ENCODE peak calls at places on chromosomes 5 and 9, in four cellular contexts. One of them, this sample, is unnamed. For H3K27me3, the result is how much of the 10 kb centered on the place peaks cover.

GRCh38 chr9:18442629-18443491 is 31.1 kb upstream of the ADAMTSL1 start:
- DNase-seq in heart right ventricle: peak
- DNase-seq in cardiac muscle cell: peak
- DNase-seq in HCT116: peak
- DNase-seq in this sample: peak

GRCh38 chr5:171850354-171850947 is 64.8 kb downstream of the SMIM23 start:
- DNase-seq in heart right ventricle: no peak
- DNase-seq in cardiac muscle cell: peak
- DNase-seq in HCT116: peak
- DNase-seq in this sample: no peak

GRCh38 chr9:134827993-134828392 is 52.6 kb upstream of the FCN2 start:
- DNase-seq in heart right ventricle: no peak
- DNase-seq in cardiac muscle cell: no peak
- DNase-seq in HCT116: no peak
- DNase-seq in this sample: no peak

GRCh38 chr9:14270358-14271077 is 43.4 kb downstream of the NFIB start:
- DNase-seq in heart right ventricle: no peak
- DNase-seq in cardiac muscle cell: peak
- DNase-seq in HCT116: no peak
- DNase-seq in this sample: no peak

GRCh38 chr9:127763918-127764384 is 14.5 kb downstream of the SH2D3C start:
- DNase-seq in heart right ventricle: peak
- DNase-seq in cardiac muscle cell: no peak
- DNase-seq in HCT116: no peak
- DNase-seq in this sample: no peak

GRCh38 chr9:4640027-4640426 is 22.1 kb upstream of the PLPP6 start:
- DNase-seq in heart right ventricle: no peak
- DNase-seq in cardiac muscle cell: peak
- DNase-seq in HCT116: peak
- DNase-seq in this sample: no peak

GRCh38 chr5:73945505-73945904 is 319.5 kb downstream of the ARHGEF28 start:
- DNase-seq in heart right ventricle: no peak
- DNase-seq in cardiac muscle cell: no peak
- DNase-seq in HCT116: no peak
- DNase-seq in this sample: peak

GRCh38 chr5:41871866-41872265 is 1.6 kb upstream of the OXCT1 start:
- DNase-seq in heart right ventricle: peak
- DNase-seq in cardiac muscle cell: no peak
- DNase-seq in HCT116: no peak
- DNase-seq in this sample: no peak

GRCh38 chr5:150106669-150107068 is 20.3 kb upstream of the CSF1R start:
- DNase-seq in heart right ventricle: no peak
- DNase-seq in cardiac muscle cell: no peak
- DNase-seq in HCT116: no peak
- DNase-seq in this sample: peak

GRCh38 chr9:93642961-93643360 is 66.6 kb downstream of the PHF2 start:
- DNase-seq in heart right ventricle: no peak
- DNase-seq in cardiac muscle cell: no peak
- DNase-seq in HCT116: no peak
- DNase-seq in this sample: no peak

GRCh38 chr5:68369436-68370125 is 154.0 kb downstream of the PIK3R1 start:
- DNase-seq in heart right ventricle: no peak
- DNase-seq in cardiac muscle cell: no peak
- DNase-seq in HCT116: no peak
- DNase-seq in this sample: no peak

GRCh38 chr9:92489209-92489608 is 6.9 kb upstream of the ASPN start:
- DNase-seq in heart right ventricle: no peak
- DNase-seq in cardiac muscle cell: no peak
- DNase-seq in HCT116: no peak
- DNase-seq in this sample: no peak

GRCh38 chr5:110376281-110376916 is 350.1 kb downstream of the TMEM232 start:
- DNase-seq in heart right ventricle: no peak
- DNase-seq in cardiac muscle cell: no peak
- DNase-seq in HCT116: no peak
- DNase-seq in this sample: no peak

GRCh38 chr9:29730096-29730621 is 2156.9 kb upstream of the C9orf72 start:
- DNase-seq in heart right ventricle: no peak
- DNase-seq in cardiac muscle cell: no peak
- DNase-seq in HCT116: no peak
- DNase-seq in this sample: no peak

GRCh38 chr5:129148-129547 is 37.2 kb downstream of the PLEKHG4B start:
- DNase-seq in heart right ventricle: no peak
- DNase-seq in cardiac muscle cell: no peak
- DNase-seq in HCT116: no peak
- DNase-seq in this sample: no peak

GRCh38 chr5:67133781-67134180 is 62.8 kb downstream of the CD180 start:
- DNase-seq in heart right ventricle: no peak
- DNase-seq in cardiac muscle cell: no peak
- DNase-seq in HCT116: no peak
- DNase-seq in this sample: no peak

GRCh38 chr5:165559645-165560044 is 2054.2 kb downstream of the MAT2B start:
- DNase-seq in heart right ventricle: no peak
- DNase-seq in cardiac muscle cell: no peak
- DNase-seq in HCT116: no peak
- DNase-seq in this sample: no peak

DNA sequence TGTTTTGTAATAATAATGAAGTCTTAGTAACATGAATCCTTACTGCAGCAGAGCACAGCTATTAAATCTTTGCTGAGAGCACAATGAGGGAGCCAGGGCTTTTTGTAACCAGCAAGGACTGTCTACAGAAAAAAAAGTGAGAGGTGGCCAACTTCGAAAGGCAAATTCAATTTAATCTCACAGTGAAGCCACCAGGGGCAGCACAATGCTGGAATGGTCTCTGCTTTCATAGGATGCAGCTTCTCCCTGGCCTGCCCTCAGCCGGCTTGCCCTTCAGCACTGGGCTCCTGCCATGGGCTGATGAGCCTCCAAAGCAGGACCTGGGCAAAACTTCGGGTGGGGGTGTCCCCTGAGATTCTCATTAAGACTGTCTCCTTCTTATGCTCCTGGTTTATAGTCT is 134.3 kb downstream of the GNAQ start:
- DNase-seq in heart right ventricle: peak
- DNase-seq in cardiac muscle cell: no peak
- DNase-seq in HCT116: no peak
- DNase-seq in this sample: no peak
- TF ChIP-seq CTCF in heart right ventricle: peak
- TF ChIP-seq CTCF in cardiac muscle cell: peak
- TF ChIP-seq CTCF in HCT116: no peak
- TF ChIP-seq CTCF in this sample: no peak

DNA sequence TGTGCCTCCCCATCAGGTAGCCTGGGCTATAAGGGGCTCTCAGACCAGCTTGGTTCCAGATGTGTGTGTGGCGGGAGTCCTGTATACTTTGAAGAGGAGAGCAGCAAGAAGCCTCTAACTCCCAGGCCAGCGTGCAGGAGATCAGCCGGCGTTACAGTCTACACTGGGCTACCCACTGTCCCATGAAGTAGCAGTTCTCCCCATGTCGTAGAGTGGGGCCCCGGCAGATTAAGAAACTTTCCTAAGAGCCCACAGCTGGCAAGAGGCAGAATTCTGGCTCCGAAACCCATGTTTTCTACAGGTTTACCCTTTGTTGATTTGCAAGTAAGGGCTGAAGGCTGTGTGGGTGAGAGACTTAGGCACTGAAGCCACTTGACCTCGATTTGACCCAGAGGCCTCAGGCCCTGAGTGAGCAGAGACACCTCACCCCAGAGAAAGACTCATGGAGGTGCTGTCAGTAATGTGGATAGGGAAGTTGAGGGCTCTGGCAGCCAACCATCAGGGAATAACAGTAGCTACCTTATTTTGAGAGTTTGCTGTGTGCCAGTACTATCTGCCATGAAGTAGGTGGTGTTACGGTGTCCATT is 906 bp upstream of the B4GALT1 start:
- DNase-seq in heart right ventricle: no peak
- DNase-seq in cardiac muscle cell: peak
- DNase-seq in HCT116: no peak
- DNase-seq in this sample: peak
- H3K4me3 ChIP-seq in heart right ventricle: no peak
- H3K4me3 ChIP-seq in cardiac muscle cell: peak
- H3K4me3 ChIP-seq in HCT116: no peak
- H3K4me3 ChIP-seq in this sample: peak

GRCh38 chr9:136602193-136602885 is 56.5 kb upstream of the NOTCH1 start:
- DNase-seq in heart right ventricle: no peak
- DNase-seq in cardiac muscle cell: no peak
- DNase-seq in HCT116: no peak
- DNase-seq in this sample: peak
- H3K27me3 ChIP-seq in heart right ventricle: under half
- H3K27me3 ChIP-seq in cardiac muscle cell: under half
- H3K27me3 ChIP-seq in HCT116: under half
- H3K27me3 ChIP-seq in this sample: under half

GRCh38 chr5:181223041-181223728 is at the start of gene TRIM41:
- DNase-seq in heart right ventricle: peak
- DNase-seq in cardiac muscle cell: peak
- DNase-seq in HCT116: peak
- DNase-seq in this sample: peak
- TF ChIP-seq CTCF in heart right ventricle: peak
- TF ChIP-seq CTCF in cardiac muscle cell: no peak
- TF ChIP-seq CTCF in HCT116: no peak
- TF ChIP-seq CTCF in this sample: no peak

GRCh38 chr9:84669008-84669292 is 579 bp upstream of the NTRK2 start:
- DNase-seq in heart right ventricle: no peak
- DNase-seq in cardiac muscle cell: no peak
- DNase-seq in HCT116: no peak
- DNase-seq in this sample: peak
- H3K4me3 ChIP-seq in heart right ventricle: peak
- H3K4me3 ChIP-seq in cardiac muscle cell: peak
- H3K4me3 ChIP-seq in HCT116: no peak
- H3K4me3 ChIP-seq in this sample: peak

GRCh38 chr9:129436751-129437625 is 183.9 kb downstream of the C9orf50 start:
- DNase-seq in heart right ventricle: peak
- DNase-seq in cardiac muscle cell: peak
- DNase-seq in HCT116: no peak
- DNase-seq in this sample: peak
- H3K27me3 ChIP-seq in heart right ventricle: under half
- H3K27me3 ChIP-seq in cardiac muscle cell: under half
- H3K27me3 ChIP-seq in HCT116: under half
- H3K27me3 ChIP-seq in this sample: under half

DNA sequence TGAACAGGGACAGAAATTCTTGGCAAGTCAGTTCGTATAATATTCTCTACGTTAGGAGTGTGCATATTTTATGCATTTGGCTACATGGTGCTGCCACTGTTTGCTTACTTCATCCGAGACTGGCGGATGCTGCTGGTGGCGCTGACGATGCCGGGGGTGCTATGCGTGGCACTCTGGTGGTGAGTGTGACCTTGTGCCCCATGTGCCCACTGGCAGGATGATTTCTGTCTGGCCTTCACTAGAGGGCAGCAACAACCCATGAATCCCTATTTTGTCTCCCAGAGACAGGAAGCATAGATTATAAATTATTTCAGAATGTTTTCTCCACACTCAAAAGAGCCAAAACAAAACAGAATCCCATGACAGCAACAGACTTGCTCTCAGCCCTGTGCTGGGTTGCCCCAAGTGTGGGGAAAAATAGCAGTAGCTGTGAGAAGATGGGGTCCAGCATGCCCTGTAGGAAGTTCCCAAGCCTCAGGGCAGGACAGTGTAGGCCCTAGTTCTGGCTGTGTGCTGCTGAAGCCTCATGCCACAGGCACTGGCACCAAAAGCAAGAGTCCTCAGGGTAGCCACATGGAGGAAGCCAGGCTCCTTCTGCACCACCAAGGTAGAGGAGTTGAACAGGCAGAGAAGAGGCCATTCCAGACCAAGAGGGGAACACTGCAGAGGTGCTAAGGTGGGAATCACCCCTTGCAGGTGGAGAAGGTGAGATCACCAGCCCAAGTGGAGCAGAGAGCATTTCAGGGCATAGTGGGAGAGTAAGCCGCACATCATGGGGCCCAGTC is 16.0 kb downstream of the SLC22A5 start:
- DNase-seq in heart right ventricle: peak
- DNase-seq in cardiac muscle cell: peak
- DNase-seq in HCT116: no peak
- DNase-seq in this sample: peak
- TF ChIP-seq CTCF in heart right ventricle: peak
- TF ChIP-seq CTCF in cardiac muscle cell: peak
- TF ChIP-seq CTCF in HCT116: no peak
- TF ChIP-seq CTCF in this sample: peak

DNA sequence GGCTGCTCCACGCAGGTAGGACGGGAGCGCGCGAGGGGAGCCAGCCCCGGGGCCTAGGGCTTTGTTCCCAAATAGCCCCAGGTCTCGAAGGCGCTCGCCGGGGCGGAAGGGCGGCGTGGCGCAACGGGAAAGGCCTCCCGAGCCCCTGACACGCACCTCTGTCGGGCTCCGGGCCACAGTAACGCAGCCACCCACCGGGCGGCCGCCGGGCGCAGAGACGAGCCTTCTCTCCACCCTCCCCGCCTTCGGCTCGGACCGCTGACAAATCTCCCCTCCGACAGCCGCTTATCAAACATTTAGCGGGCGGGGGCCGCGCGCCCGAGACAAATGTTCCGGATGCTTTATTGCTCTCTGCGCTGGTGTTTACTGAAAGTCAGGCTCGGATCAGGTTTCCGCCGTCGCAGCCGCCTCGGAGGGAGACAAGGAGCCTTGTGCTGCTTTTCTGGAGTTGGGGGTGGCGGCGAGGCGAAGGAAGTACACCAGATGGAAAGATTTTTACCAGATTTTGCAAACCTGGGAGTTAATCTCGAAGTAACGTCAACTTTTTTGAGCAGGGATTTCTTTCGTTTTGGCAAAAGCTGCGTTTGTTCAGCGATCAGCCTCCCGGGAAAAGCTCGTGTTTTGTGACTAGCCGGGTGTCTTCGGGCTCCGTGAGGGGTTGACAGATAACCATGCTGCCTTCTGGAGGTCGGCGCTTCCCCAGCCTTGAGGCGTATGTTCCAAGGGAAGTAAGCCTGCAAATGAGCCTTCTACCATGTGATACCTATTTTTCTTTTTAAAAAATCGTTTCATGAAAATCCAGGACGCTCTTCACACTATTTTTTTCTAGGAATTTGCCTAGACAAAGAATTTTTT is 956 bp downstream of the RGMB start:
- DNase-seq in heart right ventricle: peak
- DNase-seq in cardiac muscle cell: peak
- DNase-seq in HCT116: no peak
- DNase-seq in this sample: peak
- H3K4me3 ChIP-seq in heart right ventricle: peak
- H3K4me3 ChIP-seq in cardiac muscle cell: peak
- H3K4me3 ChIP-seq in HCT116: peak
- H3K4me3 ChIP-seq in this sample: peak